ENCODE peak calls at places on chromosomes 12 and 14, in ten cellular contexts. Y is A549, N is esophagus squamous epithelium, M is WTC11, X is astrocyte, S is progenitor cell of endocrine pancreas, D is Panc1, F is HepG2, B is cardiac muscle cell, G is adrenal gland. T is an unnamed sample.

GRCh38 chr14:98932436-98933325 is 339.3 kb downstream of the BCL11B start:
- DNase-seq in Y (no peak), N (no peak), M (no peak), X (no peak), S (no peak), D (no peak), F (no peak), B (no peak), G (no peak), T (no peak)

GRCh38 chr12:108511633-108512540 is 3.2 kb upstream of the FICD start:
- DNase-seq in Y (peak; percentile 79), N (no peak), M (peak; percentile 85), X (peak; percentile 26), S (peak; percentile 67), D (peak; percentile 61), F (peak; percentile 56), B (peak; percentile 70), G (peak; percentile 75), T (peak; percentile 76)

GRCh38 chr12:79415754-79416435 is 274.9 kb downstream of the PAWR start:
- DNase-seq in Y (peak; percentile 31), N (no peak), M (no peak), X (peak; percentile 70), S (no peak), D (no peak), F (peak; percentile 42), B (no peak), G (no peak), T (no peak)

GRCh38 chr14:53495846-53496343 is 342.8 kb upstream of the DDHD1 start:
- DNase-seq in Y (no peak), N (no peak), M (no peak), X (no peak), S (no peak), D (no peak), F (no peak), B (no peak), G (no peak), T (no peak)

GRCh38 chr12:13093191-13093849 is 10.1 kb downstream of the GSG1 start:
- DNase-seq in Y (no peak), N (no peak), M (no peak), X (peak; percentile 53), S (no peak), D (no peak), F (no peak), B (no peak), G (no peak), T (no peak)

GRCh38 chr12:95339086-95339788 is 121.6 kb downstream of the VEZT start:
- DNase-seq in Y (no peak), N (no peak), M (no peak), X (no peak), S (no peak), D (no peak), F (no peak), B (no peak), G (no peak), T (no peak)

GRCh38 chr14:63991833-63992232 is 139.0 kb downstream of the SYNE2 start:
- DNase-seq in Y (no peak), N (no peak), M (no peak), X (no peak), S (no peak), D (no peak), F (no peak), B (no peak), G (no peak), T (no peak)

GRCh38 chr14:74913986-74914573 is 9.0 kb downstream of the RPS6KL1 start:
- DNase-seq in Y (peak; percentile 68), N (no peak), M (peak; percentile 55), X (peak; percentile 45), S (peak; percentile 40), D (peak; percentile 35), F (peak; percentile 62), B (peak; percentile 75), G (peak; percentile 81), T (peak; percentile 67)

GRCh38 chr14:34301107-34301734 is 160.8 kb downstream of the SPTSSA start:
- DNase-seq in Y (peak; percentile 59), N (no peak), M (no peak), X (peak; percentile 34), S (no peak), D (no peak), F (peak; percentile 54), B (peak; percentile 55), G (peak; percentile 11), T (peak; percentile 46)

GRCh38 chr12:42327227-42327590 is 1.2 kb downstream of the PPHLN1 start:
- DNase-seq in Y (no peak), N (no peak), M (no peak), X (no peak), S (no peak), D (no peak), F (no peak), B (no peak), G (no peak), T (no peak)

GRCh38 chr14:94320243-94320642 is 2.9 kb downstream of the SERPINA6 start:
- DNase-seq in Y (peak; percentile 62), N (no peak), M (no peak), X (no peak), S (no peak), D (no peak), F (peak; percentile 89), B (no peak), G (no peak), T (no peak)

GRCh38 chr12:104520242-104520900 is 63.6 kb downstream of the CHST11 start:
- DNase-seq in Y (no peak), N (no peak), M (no peak), X (no peak), S (no peak), D (no peak), F (no peak), B (peak; percentile 77), G (no peak), T (no peak)

GRCh38 chr12:105369014-105369413 is 38.5 kb downstream of the C12orf75 start:
- DNase-seq in Y (no peak), N (no peak), M (no peak), X (peak; percentile 73), S (no peak), D (no peak), F (no peak), B (no peak), G (no peak), T (no peak)

GRCh38 chr14:90757452-90757851 is 58.8 kb downstream of the TTC7B start:
- DNase-seq in Y (no peak), N (no peak), M (no peak), X (no peak), S (no peak), D (no peak), F (no peak), B (no peak), G (peak; percentile 23), T (no peak)

GRCh38 chr12:50934981-50935807 is 17.1 kb upstream of the HIGD1C start:
- DNase-seq in Y (no peak), N (no peak), M (no peak), X (peak; percentile 50), S (no peak), D (no peak), F (peak; percentile 57), B (no peak), G (no peak), T (no peak)

GRCh38 chr12:57816855-57817151 is 1.7 kb downstream of the AVIL start:
- DNase-seq in Y (no peak), N (no peak), M (no peak), X (no peak), S (no peak), D (no peak), F (no peak), B (no peak), G (no peak), T (no peak)

GRCh38 chr12:3207858-3208257 is 130.7 kb downstream of the TSPAN9 start:
- DNase-seq in Y (peak; percentile 28), N (no peak), M (peak; percentile 81), X (no peak), S (no peak), D (no peak), F (peak; percentile 61), B (peak; percentile 39), G (no peak), T (no peak)

GRCh38 chr12:56448860-56449621 is at the start of gene TIMELESS:
- DNase-seq in Y (peak; percentile 93), N (peak; percentile 27), M (peak; percentile 88), X (peak; percentile 71), S (peak; percentile 68), D (peak; percentile 81), F (peak; percentile 82), B (peak; percentile 92), G (peak; percentile 88), T (peak; percentile 83)
- TF ChIP-seq CTCF in Y (no peak), N (peak; percentile 21), M (no peak), X (no peak), S (no peak), D (no peak), F (peak; percentile 45), B (peak; percentile 3), G (peak; percentile 36), T (no peak)

DNA sequence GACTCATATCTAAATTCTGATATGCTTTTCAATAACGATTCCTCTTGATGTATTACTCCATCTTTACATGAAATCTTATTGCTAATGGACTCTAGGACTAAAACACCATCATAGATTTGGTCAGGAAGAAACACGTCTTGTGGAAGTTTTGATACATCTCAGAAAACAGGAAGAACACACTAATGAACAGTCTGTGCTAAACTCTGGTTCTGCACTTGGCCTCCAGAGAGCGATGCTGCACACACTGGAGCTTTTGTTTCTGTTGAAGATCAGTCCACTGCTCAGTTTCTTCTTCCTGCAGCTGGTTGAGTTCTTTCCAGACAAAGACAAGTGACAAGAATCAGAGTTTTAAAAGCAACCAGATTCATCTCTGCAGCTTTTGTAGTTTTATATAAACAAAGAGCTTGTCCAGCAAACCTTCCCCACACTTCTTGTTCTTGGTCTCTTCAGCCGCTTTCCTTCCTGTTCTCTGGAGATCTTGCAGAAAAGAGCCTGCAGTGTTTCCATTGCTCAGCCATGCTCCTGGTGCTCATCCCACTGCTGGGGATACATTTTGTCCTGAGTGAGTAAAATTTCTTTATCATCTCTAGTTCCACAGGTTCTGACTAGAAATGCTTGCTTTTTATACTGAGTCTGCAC is 229.1 kb upstream of the OR4E1 start:
- DNase-seq in Y (peak; percentile 17), N (no peak), M (no peak), X (no peak), S (no peak), D (no peak), F (no peak), B (no peak), G (no peak), T (no peak)
- TF ChIP-seq CTCF in Y (peak; percentile 27), N (no peak), M (no peak), X (peak; percentile 23), S (peak; percentile 45), D (peak; percentile 61), F (no peak), B (no peak), G (no peak), T (peak; percentile 30)

GRCh38 chr12:71648537-71648936 is 15.1 kb downstream of the ZFC3H1 start:
- DNase-seq in Y (no peak), N (no peak), M (no peak), X (no peak), S (no peak), D (no peak), F (no peak), B (no peak), G (no peak), T (no peak)
- TF ChIP-seq CTCF in Y (no peak), N (no peak), M (no peak), X (no peak), S (no peak), D (no peak), F (no peak), B (no peak), G (no peak), T (no peak)

DNA sequence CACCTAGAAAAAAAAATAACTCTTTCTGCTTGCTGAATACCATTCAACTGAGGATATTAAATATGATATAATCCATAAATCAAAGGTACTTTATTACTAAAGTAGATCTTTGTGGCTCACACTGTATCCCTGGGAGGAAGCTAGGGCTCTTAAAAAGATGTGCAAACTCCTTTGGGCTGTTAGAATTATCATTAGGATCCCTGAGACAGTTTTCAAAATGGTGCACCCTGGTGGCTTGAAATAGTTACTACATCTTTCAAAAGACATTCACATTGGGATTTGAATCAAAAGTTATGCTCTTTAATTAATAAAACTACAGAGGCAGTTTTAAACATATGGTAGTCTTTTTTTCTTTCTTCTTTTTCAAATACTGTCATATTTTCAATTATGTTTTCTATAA is 228.5 kb upstream of the G2E3 start:
- DNase-seq in Y (no peak), N (no peak), M (no peak), X (no peak), S (no peak), D (no peak), F (no peak), B (no peak), G (no peak), T (no peak)
- TF ChIP-seq CTCF in Y (no peak), N (peak; percentile 7), M (peak; percentile 51), X (peak; percentile 16), S (peak; percentile 45), D (peak; percentile 35), F (peak; percentile 41), B (peak; percentile 38), G (no peak), T (peak; percentile 70)